ENCODE peak calls at places on chromosomes 6 and 20, in four cellular contexts. One of them, this sample, is unnamed. For H3K4me1, the result is how much of the 10 kb centered on the place peaks cover.

GRCh38 chr20:37723668-37724067 is 29.8 kb downstream of the CTNNBL1 start:
- DNase-seq in breast epithelium: no peak
- DNase-seq in GM23248: no peak
- DNase-seq in CD4-positive, alpha-beta memory T cell: no peak
- DNase-seq in this sample: no peak

GRCh38 chr6:54846857-54847721 is 518 bp downstream of the FAM83B start:
- DNase-seq in breast epithelium: no peak
- DNase-seq in GM23248: no peak
- DNase-seq in CD4-positive, alpha-beta memory T cell: no peak
- DNase-seq in this sample: peak

GRCh38 chr6:7341989-7342742 is 29.2 kb upstream of the SSR1 start:
- DNase-seq in breast epithelium: no peak
- DNase-seq in GM23248: peak
- DNase-seq in CD4-positive, alpha-beta memory T cell: no peak
- DNase-seq in this sample: no peak

GRCh38 chr20:5220334-5221077 is 93.7 kb downstream of the CDS2 start:
- DNase-seq in breast epithelium: no peak
- DNase-seq in GM23248: no peak
- DNase-seq in CD4-positive, alpha-beta memory T cell: no peak
- DNase-seq in this sample: no peak

GRCh38 chr20:46240065-46240464 is 68.2 kb downstream of the CDH22 start:
- DNase-seq in breast epithelium: no peak
- DNase-seq in GM23248: no peak
- DNase-seq in CD4-positive, alpha-beta memory T cell: no peak
- DNase-seq in this sample: no peak

GRCh38 chr6:81105998-81106397 is 646.5 kb downstream of the TENT5A start:
- DNase-seq in breast epithelium: no peak
- DNase-seq in GM23248: peak
- DNase-seq in CD4-positive, alpha-beta memory T cell: no peak
- DNase-seq in this sample: no peak

GRCh38 chr6:11007715-11008608 is 36.1 kb downstream of the ELOVL2 start:
- DNase-seq in breast epithelium: no peak
- DNase-seq in GM23248: peak
- DNase-seq in CD4-positive, alpha-beta memory T cell: no peak
- DNase-seq in this sample: no peak

GRCh38 chr20:38303908-38304379 is at the start of gene BPI:
- DNase-seq in breast epithelium: peak
- DNase-seq in GM23248: no peak
- DNase-seq in CD4-positive, alpha-beta memory T cell: no peak
- DNase-seq in this sample: peak

GRCh38 chr6:5142915-5143314 is 57.8 kb downstream of the PPP1R3G start:
- DNase-seq in breast epithelium: no peak
- DNase-seq in GM23248: no peak
- DNase-seq in CD4-positive, alpha-beta memory T cell: no peak
- DNase-seq in this sample: no peak

GRCh38 chr6:82248233-82248735 is 740 bp upstream of the IBTK start:
- DNase-seq in breast epithelium: no peak
- DNase-seq in GM23248: peak
- DNase-seq in CD4-positive, alpha-beta memory T cell: no peak
- DNase-seq in this sample: peak

GRCh38 chr20:1390552-1391403 is 2.1 kb downstream of the FKBP1A start:
- DNase-seq in breast epithelium: no peak
- DNase-seq in GM23248: peak
- DNase-seq in CD4-positive, alpha-beta memory T cell: peak
- DNase-seq in this sample: no peak

GRCh38 chr6:38225766-38226165 is 406.2 kb downstream of the ZFAND3 start:
- DNase-seq in breast epithelium: no peak
- DNase-seq in GM23248: no peak
- DNase-seq in CD4-positive, alpha-beta memory T cell: no peak
- DNase-seq in this sample: no peak

GRCh38 chr6:57198926-57199636 is 23.0 kb downstream of the RAB23 start:
- DNase-seq in breast epithelium: no peak
- DNase-seq in GM23248: no peak
- DNase-seq in CD4-positive, alpha-beta memory T cell: no peak
- DNase-seq in this sample: no peak

GRCh38 chr6:130575971-130576370 is 210.2 kb downstream of the TMEM200A start:
- DNase-seq in breast epithelium: no peak
- DNase-seq in GM23248: no peak
- DNase-seq in CD4-positive, alpha-beta memory T cell: peak
- DNase-seq in this sample: no peak

GRCh38 chr6:18025591-18025990 is 38.2 kb upstream of the KIF13A start:
- DNase-seq in breast epithelium: no peak
- DNase-seq in GM23248: peak
- DNase-seq in CD4-positive, alpha-beta memory T cell: no peak
- DNase-seq in this sample: no peak

GRCh38 chr6:3911614-3912336 is 62.6 kb downstream of the FAM50B start:
- DNase-seq in breast epithelium: peak
- DNase-seq in GM23248: peak
- DNase-seq in CD4-positive, alpha-beta memory T cell: no peak
- DNase-seq in this sample: peak

GRCh38 chr6:37558158-37558557 is 58.5 kb upstream of the CCDC167 start:
- DNase-seq in breast epithelium: no peak
- DNase-seq in GM23248: no peak
- DNase-seq in CD4-positive, alpha-beta memory T cell: no peak
- DNase-seq in this sample: no peak

GRCh38 chr20:17808357-17808756 is 108.6 kb downstream of the BANF2 start:
- DNase-seq in breast epithelium: peak
- DNase-seq in GM23248: peak
- DNase-seq in CD4-positive, alpha-beta memory T cell: no peak
- DNase-seq in this sample: peak

GRCh38 chr20:45218636-45219035 is 2.5 kb upstream of the SEMG2 start:
- DNase-seq in breast epithelium: no peak
- DNase-seq in GM23248: no peak
- DNase-seq in CD4-positive, alpha-beta memory T cell: no peak
- DNase-seq in this sample: no peak

GRCh38 chr6:17493286-17493685 is 99.9 kb downstream of the CAP2 start:
- DNase-seq in breast epithelium: no peak
- DNase-seq in GM23248: peak
- DNase-seq in CD4-positive, alpha-beta memory T cell: no peak
- DNase-seq in this sample: no peak

GRCh38 chr6:122676146-122676545 is 65.9 kb downstream of the PKIB start:
- DNase-seq in breast epithelium: no peak
- DNase-seq in GM23248: no peak
- DNase-seq in CD4-positive, alpha-beta memory T cell: no peak
- DNase-seq in this sample: no peak

GRCh38 chr20:4052554-4052953 is 37.2 kb upstream of the RNF24 start:
- DNase-seq in breast epithelium: no peak
- DNase-seq in GM23248: no peak
- DNase-seq in CD4-positive, alpha-beta memory T cell: no peak
- DNase-seq in this sample: no peak

GRCh38 chr6:25334793-25335192 is 55.6 kb downstream of the CARMIL1 start:
- DNase-seq in breast epithelium: no peak
- DNase-seq in GM23248: no peak
- DNase-seq in CD4-positive, alpha-beta memory T cell: no peak
- DNase-seq in this sample: no peak

GRCh38 chr20:34951652-34952051 is 4.0 kb downstream of the GSS start:
- DNase-seq in breast epithelium: no peak
- DNase-seq in GM23248: no peak
- DNase-seq in CD4-positive, alpha-beta memory T cell: no peak
- DNase-seq in this sample: no peak

GRCh38 chr20:10352934-10353866 is 80.8 kb downstream of the MKKS start:
- DNase-seq in breast epithelium: no peak
- DNase-seq in GM23248: no peak
- DNase-seq in CD4-positive, alpha-beta memory T cell: no peak
- DNase-seq in this sample: no peak

GRCh38 chr6:150894191-150894744 is 28.8 kb downstream of the MTHFD1L start:
- DNase-seq in breast epithelium: no peak
- DNase-seq in GM23248: peak
- DNase-seq in CD4-positive, alpha-beta memory T cell: no peak
- DNase-seq in this sample: no peak
- H3K27ac ChIP-seq in breast epithelium: no peak
- H3K27ac ChIP-seq in GM23248: peak
- H3K27ac ChIP-seq in CD4-positive, alpha-beta memory T cell: no peak
- H3K27ac ChIP-seq in this sample: no peak

GRCh38 chr6:20415304-20416062 is 13.8 kb downstream of the E2F3 start:
- DNase-seq in breast epithelium: no peak
- DNase-seq in GM23248: no peak
- DNase-seq in CD4-positive, alpha-beta memory T cell: no peak
- DNase-seq in this sample: no peak
- H3K4me1 ChIP-seq in breast epithelium: under half
- H3K4me1 ChIP-seq in GM23248: under half
- H3K4me1 ChIP-seq in CD4-positive, alpha-beta memory T cell: under half
- H3K4me1 ChIP-seq in this sample: under half

DNA sequence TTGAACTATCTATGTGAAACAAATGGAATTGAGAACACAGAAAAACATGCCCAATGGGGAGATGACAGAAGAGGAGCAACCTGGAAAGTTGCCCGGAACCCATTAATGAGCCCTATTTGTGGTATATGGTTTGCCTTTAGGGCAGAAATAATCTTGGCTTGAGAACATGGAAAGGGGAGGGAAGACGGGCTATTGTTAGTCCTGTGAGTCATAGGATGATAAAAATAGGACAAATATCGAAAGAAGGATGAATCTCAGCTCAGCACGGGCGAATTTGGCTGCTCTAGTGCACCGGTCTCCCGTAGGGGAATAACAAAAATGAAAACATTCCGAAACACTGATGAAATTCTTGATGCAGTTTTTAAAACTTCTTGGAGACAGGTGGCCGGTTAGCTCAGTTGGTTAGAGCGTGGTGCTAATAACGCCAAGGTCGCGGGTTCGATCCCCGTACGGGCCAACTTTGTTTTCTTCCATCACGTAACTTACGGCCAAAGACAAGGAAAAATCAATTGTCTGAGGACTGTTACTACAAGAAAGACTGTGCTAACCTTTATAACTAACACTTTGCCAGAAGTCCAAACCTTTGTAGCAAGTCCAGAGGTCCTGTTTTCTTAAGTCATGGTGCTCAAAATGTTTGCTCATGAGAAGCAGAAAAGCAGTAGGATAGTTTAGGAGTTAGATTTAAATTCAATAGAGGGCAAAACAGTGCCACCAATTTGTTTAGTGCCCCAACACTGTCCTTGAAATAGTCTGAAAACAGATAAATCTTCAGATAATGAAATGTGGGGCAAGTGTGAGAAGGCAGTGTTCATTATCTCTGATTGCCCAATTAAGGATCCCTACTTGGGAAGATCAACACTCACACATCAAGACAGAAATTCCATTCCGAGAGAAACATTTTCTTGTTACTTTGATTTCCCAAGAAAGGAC is 15.8 kb downstream of the HMGN4 start:
- DNase-seq in breast epithelium: peak
- DNase-seq in GM23248: peak
- DNase-seq in CD4-positive, alpha-beta memory T cell: peak
- DNase-seq in this sample: peak
- H3K27ac ChIP-seq in breast epithelium: peak
- H3K27ac ChIP-seq in GM23248: peak
- H3K27ac ChIP-seq in CD4-positive, alpha-beta memory T cell: peak
- H3K27ac ChIP-seq in this sample: peak

DNA sequence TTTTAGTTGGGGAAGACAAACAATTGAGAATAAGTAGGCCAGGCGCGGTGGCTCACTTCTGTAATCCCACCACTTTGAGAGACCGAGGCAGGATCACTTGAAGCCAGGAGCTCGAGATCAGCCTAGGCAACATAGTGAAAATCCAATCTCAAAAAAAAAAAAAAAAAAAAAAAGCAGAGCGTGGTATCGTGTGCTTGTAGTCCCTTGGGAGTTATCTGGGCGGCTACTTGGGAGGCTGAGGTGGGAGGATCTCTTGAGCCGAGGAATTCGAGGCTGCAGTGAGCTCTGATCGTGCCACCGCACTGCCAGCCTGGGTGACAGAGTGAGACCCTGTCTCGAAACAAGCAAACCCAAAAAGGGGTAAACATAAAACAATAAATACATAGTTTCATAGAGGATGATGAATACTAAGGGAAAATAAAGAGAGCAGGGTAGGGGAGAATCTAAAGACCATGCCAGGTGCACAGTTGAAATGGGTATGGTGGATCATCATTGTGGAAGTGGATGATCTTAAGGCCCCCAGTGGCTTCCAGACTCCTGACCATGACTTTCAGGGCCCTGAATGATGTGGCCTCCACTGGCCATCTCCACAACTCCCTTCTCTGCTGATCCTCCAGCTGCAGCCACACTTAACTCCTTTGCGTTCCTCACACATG is 947 bp downstream of the POFUT1 start:
- DNase-seq in breast epithelium: no peak
- DNase-seq in GM23248: peak
- DNase-seq in CD4-positive, alpha-beta memory T cell: no peak
- DNase-seq in this sample: no peak
- H3K4me1 ChIP-seq in breast epithelium: under half
- H3K4me1 ChIP-seq in GM23248: under half
- H3K4me1 ChIP-seq in CD4-positive, alpha-beta memory T cell: half or more
- H3K4me1 ChIP-seq in this sample: under half

This sample was measured in pancreas.